ENCODE peak calls at places on chromosomes 1 and 21, in ten cellular contexts. D is NCI-H460; X is globus pallidus; V is GM23338; F is HAP-1; L is Kasumi-1; E is NCI-H1092; N is mesothelial cell of epicardium; K is ascending aorta; I is stimulated activated CD4-positive, alpha-beta T cell treated with anti-CD3 and anti-CD28 coated beads, Interleukin-1b, Interleukin-23, amount 100 ng/mL, for 1 hour. H is an unnamed sample.

GRCh38 chr1:21280011-21280471 is 10.2 kb downstream of the ECE1 start:
- DNase-seq in K (no peak), D (no peak), V (no peak), X (no peak), N (no peak), E (no peak), F (no peak), L (no peak), I (no peak), H (no peak)

GRCh38 chr1:195495720-195496635 is 1112.3 kb downstream of the KCNT2 start:
- DNase-seq in L (no peak), V (peak; percentile 42), F (no peak), K (no peak), E (no peak), N (no peak), X (no peak), D (no peak), I (no peak), H (no peak)

GRCh38 chr1:227759345-227760300 is 24.4 kb downstream of the SNAP47 start:
- DNase-seq in E (no peak), D (peak; percentile 79), L (no peak), X (no peak), V (no peak), F (no peak), N (no peak), I (no peak), K (no peak), H (no peak)

GRCh38 chr21:31366825-31367224 is 22.8 kb upstream of the TIAM1 start:
- DNase-seq in V (no peak), L (no peak), E (no peak), D (peak; percentile 11), I (no peak), X (no peak), N (no peak), F (no peak), K (no peak), H (no peak)

GRCh38 chr21:22880573-22880972 is 1882.4 kb downstream of the NCAM2 start:
- DNase-seq in E (no peak), F (no peak), L (no peak), V (no peak), D (no peak), N (no peak), K (no peak), X (no peak), I (no peak), H (no peak)

GRCh38 chr21:42027804-42028753 is 17.9 kb upstream of the ZBTB21 start:
- DNase-seq in D (no peak), V (no peak), F (no peak), E (no peak), X (no peak), L (no peak), N (no peak), I (no peak), K (peak; percentile 30), H (no peak)

GRCh38 chr1:145972580-145972979 is 8.1 kb downstream of the POLR3GL start:
- DNase-seq in E (no peak), I (no peak), K (no peak), X (no peak), D (no peak), V (no peak), N (no peak), F (no peak), L (no peak), H (no peak)

GRCh38 chr1:230328342-230329015 is 97.7 kb downstream of the PGBD5 start:
- DNase-seq in V (no peak), F (no peak), E (no peak), L (no peak), K (no peak), N (no peak), D (no peak), I (no peak), X (no peak), H (no peak)

GRCh38 chr1:74375376-74375775 is 137.0 kb downstream of the LRRC53 start:
- DNase-seq in L (no peak), K (no peak), E (no peak), V (no peak), I (no peak), F (no peak), X (no peak), N (no peak), D (no peak), H (no peak)

GRCh38 chr1:226046240-226046639 is 16.3 kb upstream of the H3-3A start:
- DNase-seq in L (no peak), K (peak; percentile 57), I (no peak), D (no peak), F (no peak), E (no peak), N (no peak), X (no peak), V (no peak), H (no peak)

GRCh38 chr1:156308078-156308477 is 9.0 kb upstream of the VHLL start:
- DNase-seq in K (no peak), L (no peak), N (no peak), I (no peak), E (no peak), V (no peak), F (no peak), X (no peak), D (no peak), H (no peak)

GRCh38 chr21:31136891-31137290 is 98.6 kb upstream of the KRTAP19-8 start:
- DNase-seq in V (no peak), X (peak; percentile 59), K (no peak), F (peak; percentile 26), I (no peak), L (peak; percentile 64), N (no peak), D (no peak), E (peak; percentile 5), H (peak; percentile 46)

GRCh38 chr1:50080904-50081586 is 27.7 kb upstream of the ELAVL4 start:
- DNase-seq in I (no peak), F (peak; percentile 15), V (peak; percentile 59), D (peak; percentile 1), X (no peak), N (no peak), E (peak; percentile 48), K (no peak), L (peak; percentile 28), H (no peak)

GRCh38 chr1:24256687-24257086 is 62.5 kb upstream of the GRHL3 start:
- DNase-seq in V (no peak), I (no peak), D (no peak), F (no peak), E (no peak), K (no peak), N (no peak), L (no peak), X (no peak), H (no peak)

GRCh38 chr1:26322042-26322331 is 4.2 kb downstream of the CD52 start:
- DNase-seq in I (no peak), L (no peak), E (no peak), V (no peak), F (no peak), N (no peak), D (no peak), K (no peak), X (no peak), H (no peak)

GRCh38 chr1:244012232-244012631 is 38.9 kb upstream of the ZBTB18 start:
- DNase-seq in L (no peak), I (no peak), D (no peak), X (peak; percentile 20), V (peak; percentile 52), N (no peak), K (no peak), F (no peak), E (peak; percentile 62), H (peak; percentile 37)

GRCh38 chr1:6666696-6667095 is 34.9 kb downstream of the DNAJC11 start:
- DNase-seq in E (no peak), X (no peak), N (no peak), I (no peak), F (no peak), K (no peak), D (no peak), L (no peak), V (no peak), H (no peak)

GRCh38 chr1:176693697-176694329 is 230.8 kb downstream of the PAPPA2 start:
- DNase-seq in F (no peak), I (no peak), D (no peak), K (no peak), L (no peak), V (no peak), E (no peak), N (no peak), X (no peak), H (no peak)

GRCh38 chr1:195428927-195429326 is 1179.3 kb downstream of the KCNT2 start:
- DNase-seq in I (no peak), F (no peak), V (no peak), E (no peak), X (no peak), N (no peak), L (no peak), D (no peak), K (no peak), H (no peak)

GRCh38 chr1:184296466-184297243 is 90.2 kb upstream of the C1orf21 start:
- DNase-seq in K (peak; percentile 92), N (peak; percentile 49), I (no peak), F (no peak), D (no peak), E (peak; percentile 43), X (peak; percentile 35), L (peak; percentile 96), V (no peak), H (no peak)

GRCh38 chr1:15788624-15789301 is 18.7 kb downstream of the UQCRHL start:
- DNase-seq in F (no peak), X (no peak), D (no peak), L (peak; percentile 39), V (no peak), N (no peak), E (no peak), K (peak; percentile 75), I (no peak), H (no peak)

GRCh38 chr1:202176949-202177927 is 16.4 kb upstream of the LGR6 start:
- DNase-seq in L (no peak), N (no peak), V (peak; percentile 49), E (no peak), X (no peak), D (no peak), F (no peak), K (no peak), I (no peak), H (no peak)

GRCh38 chr1:57058652-57059501 is 93.1 kb upstream of the C8B start:
- DNase-seq in L (no peak), F (no peak), I (no peak), K (no peak), X (no peak), D (no peak), N (no peak), E (no peak), V (no peak), H (no peak)

GRCh38 chr1:215132156-215132555 is 49.6 kb downstream of the KCNK2 start:
- DNase-seq in K (no peak), V (no peak), I (no peak), F (no peak), X (no peak), N (no peak), E (no peak), L (no peak), D (peak; percentile 99), H (no peak)